ENCODE peak calls at places on chromosomes 12 and 14, in eight cellular contexts. One of them, this sample, is unnamed.

GRCh38 chr12:14621821-14622220 is 54.1 kb upstream of the PLBD1 start:
- DNase-seq in PC-3: no peak
- DNase-seq in K562: no peak
- DNase-seq in mesenchymal stem cell: no peak
- DNase-seq in H9: no peak
- DNase-seq in IMR-90: no peak
- DNase-seq in MM.1S: no peak
- DNase-seq in neural progenitor cell: no peak
- DNase-seq in this sample: no peak

GRCh38 chr14:71395151-71395604 is 487.9 kb downstream of the PCNX1 start:
- DNase-seq in PC-3: no peak
- DNase-seq in K562: no peak
- DNase-seq in mesenchymal stem cell: no peak
- DNase-seq in H9: no peak
- DNase-seq in IMR-90: no peak
- DNase-seq in MM.1S: no peak
- DNase-seq in neural progenitor cell: no peak
- DNase-seq in this sample: no peak

GRCh38 chr12:89210277-89210676 is 142.0 kb downstream of the DUSP6 start:
- DNase-seq in PC-3: no peak
- DNase-seq in K562: no peak
- DNase-seq in mesenchymal stem cell: no peak
- DNase-seq in H9: no peak
- DNase-seq in IMR-90: no peak
- DNase-seq in MM.1S: no peak
- DNase-seq in neural progenitor cell: peak
- DNase-seq in this sample: no peak

GRCh38 chr14:22168092-22168955 is 420.7 kb downstream of the DAD1 start:
- DNase-seq in PC-3: peak
- DNase-seq in K562: no peak
- DNase-seq in mesenchymal stem cell: peak
- DNase-seq in H9: no peak
- DNase-seq in IMR-90: peak
- DNase-seq in MM.1S: no peak
- DNase-seq in neural progenitor cell: no peak
- DNase-seq in this sample: no peak

GRCh38 chr14:99503848-99504453 is 22.7 kb downstream of the CCNK start:
- DNase-seq in PC-3: no peak
- DNase-seq in K562: no peak
- DNase-seq in mesenchymal stem cell: no peak
- DNase-seq in H9: no peak
- DNase-seq in IMR-90: no peak
- DNase-seq in MM.1S: no peak
- DNase-seq in neural progenitor cell: no peak
- DNase-seq in this sample: no peak

GRCh38 chr12:76080729-76081415 is 3.6 kb downstream of the NAP1L1 start:
- DNase-seq in PC-3: peak
- DNase-seq in K562: peak
- DNase-seq in mesenchymal stem cell: peak
- DNase-seq in H9: no peak
- DNase-seq in IMR-90: no peak
- DNase-seq in MM.1S: no peak
- DNase-seq in neural progenitor cell: peak
- DNase-seq in this sample: no peak

GRCh38 chr12:131918311-131919050 is 10.6 kb upstream of the PUS1 start:
- DNase-seq in PC-3: no peak
- DNase-seq in K562: no peak
- DNase-seq in mesenchymal stem cell: no peak
- DNase-seq in H9: no peak
- DNase-seq in IMR-90: no peak
- DNase-seq in MM.1S: no peak
- DNase-seq in neural progenitor cell: no peak
- DNase-seq in this sample: no peak

GRCh38 chr12:105189293-105189692 is 46.7 kb downstream of the APPL2 start:
- DNase-seq in PC-3: no peak
- DNase-seq in K562: no peak
- DNase-seq in mesenchymal stem cell: no peak
- DNase-seq in H9: no peak
- DNase-seq in IMR-90: no peak
- DNase-seq in MM.1S: no peak
- DNase-seq in neural progenitor cell: no peak
- DNase-seq in this sample: no peak

GRCh38 chr12:109731231-109731731 is 17.7 kb downstream of the FAM222A start:
- DNase-seq in PC-3: no peak
- DNase-seq in K562: no peak
- DNase-seq in mesenchymal stem cell: no peak
- DNase-seq in H9: peak
- DNase-seq in IMR-90: no peak
- DNase-seq in MM.1S: no peak
- DNase-seq in neural progenitor cell: no peak
- DNase-seq in this sample: no peak

GRCh38 chr14:69996197-69996596 is 117.0 kb downstream of the SMOC1 start:
- DNase-seq in PC-3: peak
- DNase-seq in K562: no peak
- DNase-seq in mesenchymal stem cell: peak
- DNase-seq in H9: no peak
- DNase-seq in IMR-90: peak
- DNase-seq in MM.1S: no peak
- DNase-seq in neural progenitor cell: no peak
- DNase-seq in this sample: peak

GRCh38 chr12:57190037-57190436 is 26.6 kb upstream of the NXPH4 start:
- DNase-seq in PC-3: no peak
- DNase-seq in K562: no peak
- DNase-seq in mesenchymal stem cell: no peak
- DNase-seq in H9: no peak
- DNase-seq in IMR-90: no peak
- DNase-seq in MM.1S: no peak
- DNase-seq in neural progenitor cell: no peak
- DNase-seq in this sample: peak

GRCh38 chr12:44720265-44720664 is 155.8 kb downstream of the NELL2 start:
- DNase-seq in PC-3: no peak
- DNase-seq in K562: no peak
- DNase-seq in mesenchymal stem cell: no peak
- DNase-seq in H9: no peak
- DNase-seq in IMR-90: no peak
- DNase-seq in MM.1S: no peak
- DNase-seq in neural progenitor cell: no peak
- DNase-seq in this sample: no peak

GRCh38 chr12:79555006-79555925 is 135.5 kb downstream of the PAWR start:
- DNase-seq in PC-3: peak
- DNase-seq in K562: peak
- DNase-seq in mesenchymal stem cell: peak
- DNase-seq in H9: no peak
- DNase-seq in IMR-90: peak
- DNase-seq in MM.1S: no peak
- DNase-seq in neural progenitor cell: no peak
- DNase-seq in this sample: peak

GRCh38 chr12:26651566-26652188 is 181.3 kb downstream of the ITPR2 start:
- DNase-seq in PC-3: peak
- DNase-seq in K562: peak
- DNase-seq in mesenchymal stem cell: peak
- DNase-seq in H9: peak
- DNase-seq in IMR-90: peak
- DNase-seq in MM.1S: peak
- DNase-seq in neural progenitor cell: peak
- DNase-seq in this sample: peak
- H3K9ac ChIP-seq in PC-3: no peak
- H3K9ac ChIP-seq in K562: no peak
- H3K9ac ChIP-seq in mesenchymal stem cell: no peak
- H3K9ac ChIP-seq in H9: no peak
- H3K9ac ChIP-seq in IMR-90: no peak
- H3K9ac ChIP-seq in MM.1S: no peak
- H3K9ac ChIP-seq in neural progenitor cell: no peak
- H3K9ac ChIP-seq in this sample: no peak

DNA sequence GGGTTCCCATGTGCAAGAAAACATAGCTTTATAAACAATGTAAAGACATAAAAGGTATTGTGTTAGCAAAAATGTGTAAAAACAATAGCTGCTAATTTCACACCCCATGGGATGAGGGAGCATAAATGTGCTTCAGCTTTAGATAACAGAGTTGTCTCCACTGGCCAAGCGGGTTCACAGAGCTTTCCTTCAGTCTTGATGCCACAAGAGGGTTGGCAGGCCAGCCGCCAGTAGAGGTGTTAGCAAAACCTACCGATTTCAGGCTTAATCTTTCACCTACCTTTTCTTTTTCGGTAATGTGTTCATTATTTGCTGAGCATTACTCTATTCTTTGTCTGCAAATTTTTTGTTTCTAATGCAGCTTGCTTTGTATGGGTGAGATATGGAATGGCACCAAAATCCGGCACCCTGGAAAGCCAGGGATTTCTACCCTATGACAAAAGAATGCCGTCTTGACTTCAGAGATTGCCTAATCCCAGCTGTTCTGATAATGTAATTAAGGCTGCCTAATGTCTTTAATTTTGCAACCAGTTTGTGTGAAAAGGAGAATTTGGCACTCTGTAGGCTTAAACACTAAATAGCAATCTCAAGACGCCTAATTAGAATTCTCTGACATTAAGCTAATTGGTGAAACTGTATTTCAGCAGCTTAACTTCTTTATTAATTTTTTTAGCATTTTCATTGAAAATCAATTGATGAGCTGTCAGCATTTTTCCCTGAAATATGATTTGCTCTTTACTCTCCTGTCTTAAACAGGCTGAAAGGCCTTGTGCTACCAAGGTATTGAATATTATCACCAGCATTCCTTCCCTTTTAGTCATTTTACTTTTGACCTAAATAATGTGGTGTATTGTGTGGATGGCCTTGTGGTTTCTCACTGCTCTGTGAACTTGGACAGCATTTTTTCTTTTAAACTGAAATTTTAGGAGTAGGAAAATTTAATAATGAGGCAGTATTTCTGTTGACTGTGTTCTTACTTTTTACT is 60.7 kb downstream of the POLR3B start:
- DNase-seq in PC-3: peak
- DNase-seq in K562: no peak
- DNase-seq in mesenchymal stem cell: peak
- DNase-seq in H9: no peak
- DNase-seq in IMR-90: peak
- DNase-seq in MM.1S: no peak
- DNase-seq in neural progenitor cell: no peak
- DNase-seq in this sample: peak
- H3K27ac ChIP-seq in PC-3: peak
- H3K27ac ChIP-seq in K562: no peak
- H3K27ac ChIP-seq in mesenchymal stem cell: peak
- H3K27ac ChIP-seq in H9: no peak
- H3K27ac ChIP-seq in IMR-90: no peak
- H3K27ac ChIP-seq in MM.1S: no peak
- H3K27ac ChIP-seq in neural progenitor cell: no peak
- H3K27ac ChIP-seq in this sample: peak

GRCh38 chr12:122421815-122422737 is at the start of gene CLIP1:
- DNase-seq in PC-3: peak
- DNase-seq in K562: peak
- DNase-seq in mesenchymal stem cell: peak
- DNase-seq in H9: peak
- DNase-seq in IMR-90: peak
- DNase-seq in MM.1S: peak
- DNase-seq in neural progenitor cell: peak
- DNase-seq in this sample: peak
- H3K9ac ChIP-seq in PC-3: peak
- H3K9ac ChIP-seq in K562: peak
- H3K9ac ChIP-seq in mesenchymal stem cell: peak
- H3K9ac ChIP-seq in H9: peak
- H3K9ac ChIP-seq in IMR-90: peak
- H3K9ac ChIP-seq in MM.1S: peak
- H3K9ac ChIP-seq in neural progenitor cell: peak
- H3K9ac ChIP-seq in this sample: peak

DNA sequence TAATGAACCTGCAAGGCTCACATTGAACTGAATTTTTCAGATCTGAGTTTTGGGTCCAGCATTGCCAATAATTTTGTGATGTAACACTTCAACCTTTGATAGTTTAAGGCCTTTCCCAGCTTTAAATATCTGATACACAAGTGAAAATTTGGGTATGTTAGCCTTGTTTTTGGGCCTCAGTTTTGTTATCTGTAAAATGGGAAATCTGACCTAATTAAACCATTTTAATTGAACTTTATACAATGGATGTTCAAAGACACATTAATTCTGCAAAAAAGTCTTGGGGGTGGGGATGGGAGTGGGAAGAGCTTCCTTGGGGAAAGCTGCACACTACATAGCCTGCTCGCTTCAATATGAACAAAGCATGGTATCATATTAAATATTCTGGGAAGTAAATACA is 5.2 kb upstream of the SPATS2 start:
- DNase-seq in PC-3: no peak
- DNase-seq in K562: no peak
- DNase-seq in mesenchymal stem cell: no peak
- DNase-seq in H9: no peak
- DNase-seq in IMR-90: no peak
- DNase-seq in MM.1S: no peak
- DNase-seq in neural progenitor cell: no peak
- DNase-seq in this sample: no peak
- H3K27ac ChIP-seq in PC-3: no peak
- H3K27ac ChIP-seq in K562: no peak
- H3K27ac ChIP-seq in mesenchymal stem cell: no peak
- H3K27ac ChIP-seq in H9: no peak
- H3K27ac ChIP-seq in IMR-90: no peak
- H3K27ac ChIP-seq in MM.1S: no peak
- H3K27ac ChIP-seq in neural progenitor cell: no peak
- H3K27ac ChIP-seq in this sample: no peak

GRCh38 chr14:68365228-68365627 is 427.6 kb downstream of the ZFP36L1 start:
- DNase-seq in PC-3: peak
- DNase-seq in K562: no peak
- DNase-seq in mesenchymal stem cell: peak
- DNase-seq in H9: no peak
- DNase-seq in IMR-90: peak
- DNase-seq in MM.1S: no peak
- DNase-seq in neural progenitor cell: no peak
- DNase-seq in this sample: peak
- H3K9ac ChIP-seq in PC-3: peak
- H3K9ac ChIP-seq in K562: no peak
- H3K9ac ChIP-seq in mesenchymal stem cell: peak
- H3K9ac ChIP-seq in H9: no peak
- H3K9ac ChIP-seq in IMR-90: no peak
- H3K9ac ChIP-seq in MM.1S: no peak
- H3K9ac ChIP-seq in neural progenitor cell: no peak
- H3K9ac ChIP-seq in this sample: peak

GRCh38 chr12:13100882-13101769 is 2.3 kb downstream of the GSG1 start:
- DNase-seq in PC-3: peak
- DNase-seq in K562: peak
- DNase-seq in mesenchymal stem cell: peak
- DNase-seq in H9: peak
- DNase-seq in IMR-90: peak
- DNase-seq in MM.1S: peak
- DNase-seq in neural progenitor cell: peak
- DNase-seq in this sample: peak
- H3K27ac ChIP-seq in PC-3: peak
- H3K27ac ChIP-seq in K562: no peak
- H3K27ac ChIP-seq in mesenchymal stem cell: peak
- H3K27ac ChIP-seq in H9: no peak
- H3K27ac ChIP-seq in IMR-90: peak
- H3K27ac ChIP-seq in MM.1S: peak
- H3K27ac ChIP-seq in neural progenitor cell: no peak
- H3K27ac ChIP-seq in this sample: peak

This sample was measured in astrocyte.